ENCODE peak calls at places on chromosome 7, in seven cellular contexts. G is body of pancreas; Y is gastrocnemius medialis; W is lower lobe of right lung; P is CD4-positive, alpha-beta memory T cell; R is right cardiac atrium; I is stomach. H is an unnamed sample.

GRCh38 chr7:3294432-3295100 is 6.5 kb upstream of the SDK1 start:
- DNase-seq in G (peak; percentile 76), Y (no peak), W (peak; percentile 55), P (no peak), R (no peak), I (peak; percentile 79), H (no peak)

GRCh38 chr7:28392289-28392688 is 20.0 kb upstream of the CREB5 start:
- DNase-seq in G (no peak), Y (no peak), W (no peak), P (no peak), R (no peak), I (no peak), H (no peak)

GRCh38 chr7:45033261-45033930 is 33.4 kb downstream of the CCM2 start:
- DNase-seq in G (no peak), Y (no peak), W (no peak), P (peak; percentile 31), R (no peak), I (no peak), H (no peak)

GRCh38 chr7:43906327-43907010 is at the start of gene URGCP:
- DNase-seq in G (peak; percentile 54), Y (peak; percentile 24), W (peak; percentile 70), P (peak; percentile 54), R (peak; percentile 87), I (peak; percentile 58), H (peak; percentile 63)

GRCh38 chr7:144255471-144255897 is 9.1 kb downstream of the OR2A7 start:
- DNase-seq in G (no peak), Y (no peak), W (no peak), P (no peak), R (no peak), I (no peak), H (no peak)

GRCh38 chr7:99379043-99379577 is 4.6 kb downstream of the ARPC1B start:
- DNase-seq in G (no peak), Y (peak; percentile 67), W (peak; percentile 70), P (peak; percentile 72), R (peak; percentile 83), I (peak; percentile 46), H (no peak)

GRCh38 chr7:82036146-82036886 is 266.5 kb upstream of the HGF start:
- DNase-seq in G (no peak), Y (no peak), W (no peak), P (no peak), R (no peak), I (no peak), H (no peak)

GRCh38 chr7:1691601-1692499 is 21.8 kb downstream of the ELFN1 start:
- DNase-seq in G (peak; percentile 52), Y (peak; percentile 8), W (peak; percentile 38), P (no peak), R (peak; percentile 81), I (peak; percentile 23), H (peak; percentile 4)

GRCh38 chr7:22413211-22413610 is 56.3 kb upstream of the RAPGEF5 start:
- DNase-seq in G (no peak), Y (no peak), W (no peak), P (no peak), R (no peak), I (no peak), H (no peak)

GRCh38 chr7:122352454-122352853 is 47.9 kb upstream of the FEZF1 start:
- DNase-seq in G (no peak), Y (no peak), W (no peak), P (no peak), R (no peak), I (no peak), H (no peak)

GRCh38 chr7:39372383-39372782 is 193.8 kb upstream of the YAE1 start:
- DNase-seq in G (no peak), Y (no peak), W (no peak), P (no peak), R (no peak), I (no peak), H (no peak)

GRCh38 chr7:97871659-97872024 is 566 bp downstream of the ASNS start:
- DNase-seq in G (peak; percentile 22), Y (no peak), W (no peak), P (no peak), R (no peak), I (no peak), H (peak; percentile 37)

GRCh38 chr7:107686816-107687387 is 26.3 kb downstream of the SLC26A4 start:
- DNase-seq in G (no peak), Y (no peak), W (no peak), P (no peak), R (no peak), I (no peak), H (no peak)

GRCh38 chr7:46432666-46433065 is 511.6 kb upstream of the IGFBP3 start:
- DNase-seq in G (no peak), Y (no peak), W (no peak), P (no peak), R (no peak), I (no peak), H (no peak)

GRCh38 chr7:77627307-77627671 is 69.0 kb upstream of the RSBN1L start:
- DNase-seq in G (no peak), Y (no peak), W (no peak), P (no peak), R (no peak), I (no peak), H (no peak)

GRCh38 chr7:151993977-151994676 is 31.3 kb upstream of the GALNT11 start:
- DNase-seq in G (no peak), Y (no peak), W (no peak), P (no peak), R (no peak), I (no peak), H (peak; percentile 12)

GRCh38 chr7:124649397-124650029 is 116.1 kb downstream of the GPR37 start:
- DNase-seq in G (no peak), Y (no peak), W (no peak), P (no peak), R (no peak), I (no peak), H (no peak)

GRCh38 chr7:140196361-140197217 is 19.8 kb upstream of the KDM7A start:
- DNase-seq in G (no peak), Y (peak; percentile 47), W (no peak), P (no peak), R (peak; percentile 60), I (no peak), H (no peak)

GRCh38 chr7:128358233-128358632 is 3.3 kb downstream of the PRRT4 start:
- DNase-seq in G (no peak), Y (no peak), W (no peak), P (no peak), R (no peak), I (no peak), H (no peak)
- H3K27me3 ChIP-seq in G (no peaks in the 10 kb centered on the region), Y (no peaks in the 10 kb centered on the region), W (peaks cover 57% of the 10 kb centered on the region), P (peaks cover 11% of the 10 kb centered on the region), R (no peaks in the 10 kb centered on the region), I (peaks cover 26% of the 10 kb centered on the region), H (peaks cover 26% of the 10 kb centered on the region)

GRCh38 chr7:56570968-56571367 is 454.8 kb upstream of the NUPR2 start:
- DNase-seq in G (no peak), Y (no peak), W (no peak), P (no peak), R (no peak), I (no peak), H (no peak)
- H3K9me3 ChIP-seq in G (no peaks in the 10 kb centered on the region), Y (no peaks in the 10 kb centered on the region), W (peaks cover 5% of the 10 kb centered on the region), P (no peaks in the 10 kb centered on the region), R (peaks cover 1% of the 10 kb centered on the region), I (peaks cover 47% of the 10 kb centered on the region), H (no peaks in the 10 kb centered on the region)

GRCh38 chr7:11579141-11579540 is 252.9 kb downstream of the THSD7A start:
- DNase-seq in G (no peak), Y (no peak), W (no peak), P (no peak), R (no peak), I (no peak), H (no peak)
- H3K27me3 ChIP-seq in G (no peaks in the 10 kb centered on the region), Y (no peaks in the 10 kb centered on the region), W (no peaks in the 10 kb centered on the region), P (no peaks in the 10 kb centered on the region), R (no peaks in the 10 kb centered on the region), I (no peaks in the 10 kb centered on the region), H (no peaks in the 10 kb centered on the region)

GRCh38 chr7:130639391-130639790 is 29.2 kb downstream of the COPG2 start:
- DNase-seq in G (no peak), Y (no peak), W (no peak), P (no peak), R (no peak), I (no peak), H (no peak)
- H3K9me3 ChIP-seq in G (no peaks in the 10 kb centered on the region), Y (no peaks in the 10 kb centered on the region), W (no peaks in the 10 kb centered on the region), P (no peaks in the 10 kb centered on the region), R (no peaks in the 10 kb centered on the region), I (no peaks in the 10 kb centered on the region), H (no peaks in the 10 kb centered on the region)

GRCh38 chr7:55018361-55019328 is at the start of gene EGFR:
- DNase-seq in G (peak; percentile 81), Y (peak; percentile 72), W (peak; percentile 86), P (no peak), R (peak; percentile 94), I (peak; percentile 82), H (no peak)

GRCh38 chr7:55019329-55019690 is 493 bp downstream of the EGFR start:
- DNase-seq in G (peak; percentile 82), Y (peak; percentile 71), W (peak; percentile 78), P (no peak), R (peak; percentile 88), I (peak; percentile 78), H (no peak)

GRCh38 chr7:55016746-55017090 is 2.1 kb upstream of the EGFR start:
- DNase-seq in G (no peak), Y (no peak), W (no peak), P (no peak), R (no peak), I (no peak), H (no peak)

GRCh38 chr7:55016061-55016745 is 2.6 kb upstream of the EGFR start:
- DNase-seq in G (no peak), Y (no peak), W (no peak), P (no peak), R (no peak), I (no peak), H (no peak)

GRCh38 chr7:55017841-55018240 is 976 bp upstream of the EGFR start:
- DNase-seq in G (no peak), Y (no peak), W (no peak), P (no peak), R (no peak), I (no peak), H (no peak)
- H3K27me3 ChIP-seq in G (no peaks in the 10 kb centered on the region), Y (no peaks in the 10 kb centered on the region), W (peaks cover 8% of the 10 kb centered on the region), P (peaks cover 12% of the 10 kb centered on the region), R (no peaks in the 10 kb centered on the region), I (peaks cover 11% of the 10 kb centered on the region), H (peaks cover 5% of the 10 kb centered on the region)

GRCh38 chr7:57821438-57822382 is 371.7 kb downstream of the ZNF716 start:
- DNase-seq in G (no peak), Y (no peak), W (no peak), P (no peak), R (peak; percentile 46), I (no peak), H (no peak)

GRCh38 chr7:57819491-57819981 is 369.6 kb downstream of the ZNF716 start:
- DNase-seq in G (no peak), Y (no peak), W (no peak), P (no peak), R (peak; percentile 41), I (no peak), H (no peak)

DNA sequence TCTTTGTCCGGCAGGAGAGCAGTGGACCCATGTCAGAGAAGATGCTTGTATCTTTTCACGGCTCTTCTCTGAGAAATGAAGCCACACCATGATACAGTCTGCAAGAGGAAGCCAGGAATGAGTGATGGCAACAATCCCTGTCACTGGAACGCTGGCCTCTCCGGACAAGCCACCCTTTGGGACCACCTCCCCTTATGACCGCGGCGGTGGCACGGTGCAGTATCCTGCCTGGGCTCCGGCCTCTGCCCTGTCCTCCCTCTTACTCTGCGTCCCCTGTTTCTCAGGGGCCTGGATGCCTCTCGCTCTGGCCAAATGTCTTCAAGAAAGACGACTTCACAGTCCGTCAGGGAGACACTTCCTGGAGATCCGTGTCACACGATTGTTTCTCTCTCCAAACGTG is 370.5 kb downstream of the ZNF716 start:
- DNase-seq in G (no peak), Y (no peak), W (no peak), P (no peak), R (no peak), I (no peak), H (no peak)
- H3K9me3 ChIP-seq in G (no peaks in the 10 kb centered on the region), Y (no peaks in the 10 kb centered on the region), W (no peaks in the 10 kb centered on the region), P (no peaks in the 10 kb centered on the region), R (no peaks in the 10 kb centered on the region), I (peaks cover 35% of the 10 kb centered on the region), H (no peaks in the 10 kb centered on the region)

H was measured in HAP-1.